ENCODE peak calls at places on chromosomes 5 and 9, in nine cellular contexts. M is AG04450; N is NCI-H2081; L is NK-92 treated with Interleukin-12 subunit alpha and Interleukin-12 subunit beta, amount 100 ng/mL, for 24 hours; Y is GM20000; P is pons; R is effector CD4-positive, alpha-beta T cell; V is gastrocnemius medialis; J is BJ. H is an unnamed sample.

GRCh38 chr5:78568212-78568611 is 80.4 kb downstream of the LHFPL2 start:
- DNase-seq in J (no peak), L (no peak), P (peak; percentile 93), Y (no peak), M (no peak), R (no peak), V (no peak), N (no peak), H (peak; percentile 2)

GRCh38 chr9:34659592-34660253 is 2.7 kb downstream of the CCL27 start:
- DNase-seq in M (no peak), V (no peak), N (no peak), Y (no peak), L (no peak), J (no peak), P (no peak), R (no peak), H (no peak)

GRCh38 chr9:135692410-135692809 is 6.9 kb downstream of the SOHLH1 start:
- DNase-seq in M (no peak), R (no peak), L (no peak), N (no peak), Y (no peak), V (no peak), P (no peak), J (no peak), H (no peak)

GRCh38 chr5:140351609-140352334 is 5.4 kb upstream of the HBEGF start:
- DNase-seq in R (peak; percentile 66), Y (peak; percentile 74), N (peak; percentile 56), V (no peak), M (no peak), J (no peak), L (peak; percentile 25), P (peak; percentile 92), H (peak; percentile 64)

GRCh38 chr5:83815661-83816060 is 95.0 kb upstream of the HAPLN1 start:
- DNase-seq in P (no peak), R (no peak), V (no peak), L (no peak), J (no peak), M (no peak), N (no peak), Y (no peak), H (no peak)

GRCh38 chr9:121242219-121242954 is 25.6 kb upstream of the GSN start:
- DNase-seq in V (no peak), P (no peak), N (no peak), Y (no peak), L (no peak), R (no peak), J (no peak), M (no peak), H (no peak)

GRCh38 chr9:98986866-98987653 is 43.4 kb downstream of the COL15A1 start:
- DNase-seq in M (no peak), V (no peak), L (no peak), P (no peak), N (no peak), J (no peak), R (no peak), Y (no peak), H (no peak)

GRCh38 chr5:124052201-124052600 is 540.2 kb downstream of the CSNK1G3 start:
- DNase-seq in R (no peak), J (no peak), N (no peak), P (no peak), Y (no peak), M (no peak), V (no peak), L (no peak), H (no peak)

GRCh38 chr5:112240011-112240410 is 179.1 kb downstream of the EPB41L4A start:
- DNase-seq in V (no peak), R (no peak), Y (no peak), P (no peak), L (no peak), M (no peak), N (no peak), J (no peak), H (no peak)

GRCh38 chr9:6680797-6681146 is 35.2 kb upstream of the GLDC start:
- DNase-seq in Y (peak; percentile 52), N (peak; percentile 69), R (peak; percentile 40), P (no peak), J (no peak), V (peak; percentile 21), M (no peak), L (peak; percentile 83), H (no peak)

GRCh38 chr9:90974007-90974406 is 172.4 kb downstream of the SYK start:
- DNase-seq in P (no peak), N (no peak), M (no peak), Y (no peak), J (no peak), V (no peak), R (no peak), L (no peak), H (no peak)

GRCh38 chr9:95764920-95765319 is 110.6 kb upstream of the ERCC6L2 start:
- DNase-seq in V (no peak), L (no peak), Y (no peak), P (no peak), N (no peak), R (no peak), M (no peak), J (no peak), H (peak; percentile 20)

GRCh38 chr5:143481697-143482531 is 78.4 kb upstream of the NR3C1 start:
- DNase-seq in N (no peak), L (no peak), P (peak; percentile 8), M (no peak), V (no peak), R (no peak), Y (no peak), J (no peak), H (no peak)

GRCh38 chr9:22645893-22646292 is 199.3 kb downstream of the DMRTA1 start:
- DNase-seq in R (no peak), M (no peak), Y (no peak), V (no peak), P (no peak), J (no peak), L (no peak), N (no peak), H (no peak)

GRCh38 chr5:171806976-171807823 is 21.6 kb downstream of the SMIM23 start:
- DNase-seq in Y (no peak), P (no peak), N (no peak), V (no peak), R (no peak), J (no peak), L (no peak), M (no peak), H (no peak)

GRCh38 chr5:148791334-148791667 is 35.1 kb upstream of the ADRB2 start:
- DNase-seq in N (no peak), P (no peak), M (no peak), Y (peak; percentile 39), V (no peak), R (no peak), J (no peak), L (no peak), H (no peak)

GRCh38 chr9:13728917-13729811 is 449.7 kb upstream of the MPDZ start:
- DNase-seq in N (no peak), L (no peak), J (no peak), M (no peak), Y (no peak), P (no peak), V (peak; percentile 64), R (no peak), H (no peak)

GRCh38 chr9:83081010-83081409 is 18.1 kb upstream of the RASEF start:
- DNase-seq in P (no peak), V (no peak), L (no peak), M (no peak), Y (no peak), J (no peak), R (no peak), N (no peak), H (no peak)

GRCh38 chr5:15097552-15097951 is 226.0 kb upstream of the ANKH start:
- DNase-seq in J (no peak), V (no peak), R (no peak), Y (no peak), P (no peak), L (no peak), M (no peak), N (no peak), H (no peak)

GRCh38 chr9:38333047-38333446 is 59.5 kb upstream of the ALDH1B1 start:
- DNase-seq in J (no peak), V (no peak), L (no peak), N (no peak), P (no peak), M (no peak), R (no peak), Y (no peak), H (no peak)

GRCh38 chr5:111627862-111628261 is 115.5 kb upstream of the STARD4 start:
- DNase-seq in P (no peak), N (no peak), L (no peak), J (no peak), V (no peak), Y (no peak), M (no peak), R (no peak), H (no peak)

GRCh38 chr5:40499514-40500273 is 180.0 kb upstream of the PTGER4 start:
- DNase-seq in L (no peak), M (no peak), Y (no peak), V (no peak), N (no peak), R (no peak), J (no peak), P (no peak), H (no peak)

GRCh38 chr9:93001036-93001435 is 53.7 kb downstream of the FGD3 start:
- DNase-seq in M (no peak), N (no peak), P (no peak), V (no peak), J (no peak), L (no peak), R (no peak), Y (no peak), H (no peak)

GRCh38 chr9:38179965-38180364 is 110.9 kb upstream of the SHB start:
- DNase-seq in N (no peak), L (no peak), M (no peak), R (no peak), J (no peak), P (no peak), V (no peak), Y (no peak), H (no peak)

GRCh38 chr5:147835386-147835798 is 3.9 kb upstream of the SPINK1 start:
- DNase-seq in N (no peak), J (no peak), P (no peak), R (no peak), V (no peak), L (no peak), M (no peak), Y (no peak), H (no peak)

GRCh38 chr5:67315082-67315801 is 118.6 kb upstream of the CD180 start:
- DNase-seq in L (no peak), N (no peak), Y (no peak), R (no peak), M (no peak), J (no peak), V (no peak), P (peak; percentile 100), H (no peak)

GRCh38 chr5:1666812-1667588 is 132.6 kb downstream of the MRPL36 start:
- DNase-seq in N (peak; percentile 28), R (no peak), J (no peak), L (no peak), P (no peak), Y (peak; percentile 83), V (no peak), M (no peak), H (peak; percentile 38)

GRCh38 chr5:14216372-14216771 is 73.2 kb downstream of the TRIO start:
- DNase-seq in N (no peak), R (no peak), J (no peak), L (no peak), Y (no peak), P (no peak), V (no peak), M (no peak), H (no peak)

H was measured in NCI-H2227 treated with DMSO at 0.1 percent for 48 hours.